ENCODE peak calls at places on chromosomes 5 and 9, in seven cellular contexts. V, X, P, U, K, L and R are unnamed samples.

GRCh38 chr5:60672693-60673264 is 27.2 kb downstream of the DEPDC1B start:
- DNase-seq in V (no peak), X (no peak), P (no peak), U (no peak), K (no peak), L (no peak), R (no peak)

GRCh38 chr5:157387164-157387563 is 72.8 kb upstream of the NIPAL4 start:
- DNase-seq in V (no peak), X (no peak), P (no peak), U (no peak), K (no peak), L (no peak), R (no peak)

GRCh38 chr9:21579743-21580142 is 97.6 kb upstream of the IFNE start:
- DNase-seq in V (no peak), X (no peak), P (no peak), U (no peak), K (no peak), L (no peak), R (no peak)

GRCh38 chr9:18596920-18597319 is 123.0 kb downstream of the ADAMTSL1 start:
- DNase-seq in V (no peak), X (peak), P (no peak), U (no peak), K (no peak), L (no peak), R (no peak)

GRCh38 chr5:67432601-67433000 is 236.0 kb upstream of the CD180 start:
- DNase-seq in V (no peak), X (no peak), P (no peak), U (no peak), K (no peak), L (no peak), R (no peak)

GRCh38 chr5:171845040-171845439 is 59.4 kb downstream of the SMIM23 start:
- DNase-seq in V (no peak), X (no peak), P (no peak), U (no peak), K (no peak), L (no peak), R (no peak)

GRCh38 chr5:137734962-137735530 is 843 bp downstream of the KLHL3 start:
- DNase-seq in V (peak), X (peak), P (peak), U (no peak), K (no peak), L (no peak), R (peak)

GRCh38 chr5:146606838-146607237 is 90.8 kb upstream of the GPR151 start:
- DNase-seq in V (no peak), X (no peak), P (no peak), U (no peak), K (no peak), L (no peak), R (no peak)

GRCh38 chr9:98550206-98550820 is 158.4 kb downstream of the GABBR2 start:
- DNase-seq in V (no peak), X (peak), P (no peak), U (no peak), K (no peak), L (no peak), R (no peak)

GRCh38 chr5:61673007-61673735 is 341.1 kb downstream of the ZSWIM6 start:
- DNase-seq in V (no peak), X (peak), P (no peak), U (no peak), K (peak), L (no peak), R (no peak)

GRCh38 chr9:128921881-128922763 is 1.3 kb downstream of the PHYHD1 start:
- DNase-seq in V (peak), X (peak), P (peak), U (no peak), K (peak), L (no peak), R (peak)

GRCh38 chr5:4907636-4908035 is 232.5 kb upstream of the ADAMTS16 start:
- DNase-seq in V (no peak), X (no peak), P (no peak), U (no peak), K (no peak), L (no peak), R (no peak)

GRCh38 chr9:134060546-134060945 is 7.3 kb downstream of the BRD3 start:
- DNase-seq in V (no peak), X (no peak), P (no peak), U (no peak), K (peak), L (no peak), R (peak)

GRCh38 chr9:91347370-91347769 is 14.3 kb downstream of the AUH start:
- DNase-seq in V (no peak), X (no peak), P (no peak), U (no peak), K (no peak), L (no peak), R (no peak)

GRCh38 chr5:181044093-181044599 is 4.1 kb downstream of the BTNL9 start:
- DNase-seq in V (no peak), X (no peak), P (no peak), U (no peak), K (no peak), L (no peak), R (no peak)

GRCh38 chr5:137751869-137752491 is 2.2 kb downstream of the HNRNPA0 start:
- DNase-seq in V (peak), X (peak), P (peak), U (peak), K (peak), L (no peak), R (peak)

GRCh38 chr9:106962615-106963363 is 99.8 kb downstream of the ZNF462 start:
- DNase-seq in V (no peak), X (no peak), P (no peak), U (no peak), K (no peak), L (no peak), R (no peak)

GRCh38 chr9:121648799-121649198 is 2.6 kb upstream of the DAB2IP start:
- DNase-seq in V (no peak), X (no peak), P (no peak), U (no peak), K (no peak), L (no peak), R (no peak)

GRCh38 chr5:175246242-175246891 is 197.6 kb downstream of the DRD1 start:
- DNase-seq in V (no peak), X (peak), P (no peak), U (no peak), K (no peak), L (peak), R (no peak)

GRCh38 chr5:153148624-153148976 is 341.9 kb upstream of the GRIA1 start:
- DNase-seq in V (no peak), X (no peak), P (no peak), U (no peak), K (no peak), L (no peak), R (no peak)

GRCh38 chr5:140292212-140293040 is 10.5 kb downstream of the PFDN1 start:
- DNase-seq in V (no peak), X (peak), P (no peak), U (no peak), K (no peak), L (no peak), R (no peak)

GRCh38 chr5:125295405-125295872 is 549.0 kb upstream of the ZNF608 start:
- DNase-seq in V (no peak), X (peak), P (no peak), U (no peak), K (no peak), L (no peak), R (no peak)

GRCh38 chr5:26492835-26493459 is 545.4 kb downstream of the CDH9 start:
- DNase-seq in V (no peak), X (no peak), P (no peak), U (no peak), K (no peak), L (no peak), R (no peak)

GRCh38 chr9:26561928-26562327 is 330.7 kb downstream of the CAAP1 start:
- DNase-seq in V (no peak), X (no peak), P (no peak), U (no peak), K (no peak), L (no peak), R (no peak)

GRCh38 chr9:126499005-126499910 is 114.5 kb upstream of the LMX1B start:
- DNase-seq in V (peak), X (peak), P (peak), U (peak), K (peak), L (peak), R (peak)

GRCh38 chr5:7754997-7755596 is 95.8 kb downstream of the CFAP90 start:
- DNase-seq in V (no peak), X (peak), P (peak), U (no peak), K (peak), L (peak), R (peak)